ENCODE peak calls at places on chromosome 21, in eight cellular contexts. X is body of pancreas, H is H9, A is neural progenitor cell, E is fibroblast of lung, F is pancreas, J is psoas muscle, R is colonic mucosa. D is an unnamed sample.

GRCh38 chr21:45747802-45748445 is 104.4 kb downstream of the PCBP3 start:
- DNase-seq in X (no peak), H (no peak), A (no peak), E (peak; percentile 50), F (no peak), J (no peak), R (no peak), D (no peak)

GRCh38 chr21:26124421-26124833 is 46.1 kb downstream of the APP start:
- DNase-seq in X (no peak), H (no peak), A (no peak), E (peak; percentile 64), F (no peak), J (no peak), R (no peak), D (no peak)

GRCh38 chr21:27379381-27379780 is 412.5 kb upstream of the ADAMTS5 start:
- DNase-seq in X (no peak), H (no peak), A (no peak), E (no peak), F (no peak), J (no peak), R (no peak), D (no peak)

GRCh38 chr21:34745557-34746255 is 76.9 kb downstream of the CLIC6 start:
- DNase-seq in X (peak; percentile 82), H (peak; percentile 86), A (peak; percentile 89), E (peak; percentile 72), F (peak; percentile 76), J (peak; percentile 81), R (peak; percentile 68), D (peak; percentile 65)

GRCh38 chr21:33229099-33229775 is 501 bp upstream of the IFNAR2 start:
- DNase-seq in X (no peak), H (no peak), A (no peak), E (no peak), F (no peak), J (no peak), R (no peak), D (no peak)

GRCh38 chr21:8992731-8993174 is 1528.6 kb upstream of the TPTE start:
- DNase-seq in X (no peak), H (peak; percentile 34), A (no peak), E (peak; percentile 69), F (no peak), J (peak; percentile 60), R (no peak), D (no peak)

GRCh38 chr21:43884861-43885370 is 19.9 kb downstream of the AGPAT3 start:
- DNase-seq in X (no peak), H (no peak), A (no peak), E (no peak), F (no peak), J (peak; percentile 59), R (no peak), D (no peak)

GRCh38 chr21:31343680-31344480 is at the start of gene TIAM1:
- DNase-seq in X (peak; percentile 55), H (peak; percentile 74), A (peak; percentile 68), E (peak; percentile 88), F (no peak), J (peak; percentile 74), R (peak; percentile 46), D (no peak)

GRCh38 chr21:46117586-46118304 is 19.8 kb downstream of the COL6A2 start:
- DNase-seq in X (no peak), H (peak; percentile 14), A (no peak), E (no peak), F (no peak), J (peak; percentile 36), R (no peak), D (peak; percentile 21)

GRCh38 chr21:37873655-37874054 is 42.6 kb downstream of the KCNJ6 start:
- DNase-seq in X (no peak), H (no peak), A (no peak), E (peak; percentile 25), F (no peak), J (no peak), R (no peak), D (no peak)
- TF ChIP-seq CTCF in X (no peak), H (peak; percentile 55), A (peak; percentile 23), E (no peak), F (no peak), J (no peak), R (no peak), D (no peak)

DNA sequence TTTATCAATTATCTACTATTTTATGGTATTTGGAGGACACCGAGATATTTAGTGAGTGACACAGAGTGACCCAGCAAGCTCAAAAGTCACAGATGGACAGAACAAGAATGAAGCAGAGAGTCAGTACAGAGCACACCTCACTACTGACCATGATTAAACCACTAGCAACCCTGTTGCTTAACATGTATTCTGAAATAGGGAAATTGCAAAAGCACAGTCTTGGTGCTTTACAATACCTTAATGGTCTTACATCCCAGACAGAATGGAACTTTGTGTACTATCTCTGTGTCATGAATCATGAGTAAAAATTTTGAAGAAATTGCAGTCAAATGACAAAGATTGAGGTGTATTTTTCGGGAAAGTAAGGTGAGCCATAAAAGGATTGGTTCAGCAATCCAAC is 2.6 kb upstream of the SAMSN1 start:
- DNase-seq in X (no peak), H (no peak), A (no peak), E (no peak), F (no peak), J (no peak), R (no peak), D (no peak)
- H3K27ac ChIP-seq in X (no peak overlapping the region), H (no peak overlapping the region), A (no peak overlapping the region), E (no peak overlapping the region), F (no peak overlapping the region), J (no peak overlapping the region), R (no peak overlapping the region), D (no peak overlapping the region)

GRCh38 chr21:38806942-38807284 is 1.2 kb downstream of the ETS2 start:
- DNase-seq in X (no peak), H (no peak), A (no peak), E (peak; percentile 42), F (no peak), J (no peak), R (no peak), D (no peak)

GRCh38 chr21:38807481-38807880 is 1.8 kb downstream of the ETS2 start:
- DNase-seq in X (no peak), H (no peak), A (peak; percentile 67), E (no peak), F (no peak), J (no peak), R (no peak), D (no peak)

GRCh38 chr21:38805282-38806152 is at the start of gene ETS2:
- DNase-seq in X (peak; percentile 93), H (peak; percentile 90), A (peak; percentile 89), E (peak; percentile 93), F (peak; percentile 87), J (peak; percentile 95), R (peak; percentile 94), D (peak; percentile 91)

GRCh38 chr21:38804617-38805281 is 980 bp upstream of the ETS2 start:
- DNase-seq in X (peak; percentile 74), H (peak; percentile 61), A (no peak), E (peak; percentile 69), F (peak; percentile 75), J (peak; percentile 88), R (peak; percentile 87), D (peak; percentile 83)

DNA sequence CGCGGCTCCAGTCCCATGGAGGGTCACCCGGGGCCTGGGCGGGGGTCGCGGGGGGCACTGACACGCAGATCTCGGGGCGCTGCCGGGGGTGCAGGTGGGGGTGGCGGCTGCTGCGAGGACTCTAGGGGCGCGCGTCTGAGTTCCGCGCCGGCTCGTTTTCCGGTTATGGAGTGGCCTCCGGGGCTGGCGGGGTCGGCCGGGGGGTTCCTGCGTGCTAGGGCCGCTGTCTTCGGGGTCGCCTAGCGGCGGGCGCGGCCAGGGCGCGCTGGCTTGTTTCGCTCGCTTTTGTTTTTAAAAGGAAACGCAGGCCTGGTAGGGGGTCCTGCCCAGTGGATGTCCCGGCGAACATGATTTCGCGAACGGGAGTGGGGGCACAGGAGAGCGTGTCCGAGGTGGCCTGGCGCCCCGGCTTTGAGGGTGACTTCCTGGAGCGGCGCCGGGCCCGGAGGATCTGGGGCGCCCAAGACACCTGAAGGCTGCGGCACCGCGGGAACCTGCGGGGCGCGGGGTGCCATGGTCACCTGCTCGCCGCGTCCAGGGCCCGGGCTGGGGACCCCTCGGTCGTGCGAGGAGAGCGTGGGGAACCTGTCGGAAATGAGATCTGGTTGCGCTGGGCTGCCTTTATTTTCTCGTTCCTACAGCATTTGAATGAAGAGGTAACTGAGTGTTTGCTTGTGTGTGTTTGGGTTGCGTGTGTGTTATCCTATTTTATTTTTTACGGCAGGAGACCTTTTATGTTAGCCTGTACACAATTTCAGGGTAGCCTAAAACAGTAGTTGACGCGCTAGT is 618 bp downstream of the ETS2 start:
- DNase-seq in X (no peak), H (no peak), A (peak; percentile 77), E (peak; percentile 10), F (no peak), J (peak; percentile 75), R (peak; percentile 45), D (peak; percentile 73)
- TF ChIP-seq CTCF in X (peak; percentile 8), H (peak; percentile 44), A (peak; percentile 41), E (no peak), F (no peak), J (peak; percentile 12), R (no peak), D (peak; percentile 24)

DNA sequence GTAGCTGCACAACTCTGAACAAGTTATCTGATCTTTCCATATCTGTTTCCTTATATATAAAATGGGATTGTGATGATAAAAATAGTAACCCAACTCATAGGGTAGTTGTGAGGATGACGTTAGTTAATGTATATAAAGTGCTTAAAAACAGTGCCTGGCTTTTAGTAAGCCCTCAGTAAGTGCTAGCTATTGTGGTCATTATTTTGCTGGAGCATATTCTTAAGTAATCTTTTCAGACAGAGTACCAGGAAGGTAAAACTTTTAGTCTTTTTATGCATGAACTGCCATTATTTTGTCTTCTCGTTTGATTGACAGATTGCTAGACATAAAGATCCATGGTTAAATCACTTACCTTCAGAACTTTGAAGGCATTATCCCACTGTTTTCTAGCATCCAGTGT is 62.5 kb upstream of the SIM2 start:
- DNase-seq in X (no peak), H (no peak), A (no peak), E (no peak), F (no peak), J (no peak), R (no peak), D (no peak)
- H3K27ac ChIP-seq in X (no peak overlapping the region), H (no peak overlapping the region), A (no peak overlapping the region), E (no peak overlapping the region), F (no peak overlapping the region), J (no peak overlapping the region), R (no peak overlapping the region), D (no peak overlapping the region)